ENCODE peak calls at places on chromosomes 4 and X, in five cellular contexts. L is pancreas, M is Karpas-422, K is upper lobe of left lung, C is PC-3. Z is an unnamed sample.

GRCh38 chr4:111773858-111774257 is 371.4 kb upstream of the FAM241A start:
- DNase-seq in L (no peak), M (no peak), K (no peak), C (no peak), Z (no peak)

GRCh38 chr4:71498002-71498401 is 159.2 kb downstream of the SLC4A4 start:
- DNase-seq in L (no peak), M (no peak), K (no peak), C (peak), Z (no peak)

GRCh38 chr4:84952776-84953175 is 13.7 kb downstream of the WDFY3 start:
- DNase-seq in L (no peak), M (no peak), K (no peak), C (no peak), Z (no peak)

GRCh38 chrX:140949231-140949630 is 53.2 kb upstream of the SPANXB1 start:
- DNase-seq in L (no peak), M (no peak), K (no peak), C (peak), Z (no peak)

GRCh38 chr4:77959566-77960338 is 97.1 kb downstream of the MRPL1 start:
- DNase-seq in L (no peak), M (peak), K (no peak), C (peak), Z (peak)

GRCh38 chr4:173924561-173924960 is 358.9 kb downstream of the FBXO8 start:
- DNase-seq in L (no peak), M (no peak), K (no peak), C (no peak), Z (no peak)

GRCh38 chrX:68942141-68942540 is 113.3 kb downstream of the EFNB1 start:
- DNase-seq in L (peak), M (no peak), K (no peak), C (no peak), Z (no peak)

GRCh38 chr4:147118523-147118922 is 172.9 kb upstream of the TTC29 start:
- DNase-seq in L (no peak), M (no peak), K (no peak), C (no peak), Z (no peak)

GRCh38 chr4:28518781-28519180 is 1658.1 kb downstream of the STIM2 start:
- DNase-seq in L (no peak), M (no peak), K (no peak), C (peak), Z (no peak)

GRCh38 chr4:93684571-93684970 is 144.0 kb upstream of the ATOH1 start:
- DNase-seq in L (no peak), M (no peak), K (no peak), C (peak), Z (no peak)